ENCODE peak calls at places on chromosomes 7 and 10, in four cellular contexts. One of them, this sample, is unnamed.

GRCh38 chr10:86971146-86971991 is 3.1 kb downstream of the ADIRF start:
- DNase-seq in Panc1: peak; percentile 80
- DNase-seq in astrocyte: peak; percentile 69
- DNase-seq in lower lobe of right lung: peak; percentile 91
- DNase-seq in this sample: peak; percentile 91

GRCh38 chr10:125156196-125156595 is 4.2 kb downstream of the CTBP2 start:
- DNase-seq in lower lobe of right lung: no peak
- DNase-seq in astrocyte: no peak
- DNase-seq in Panc1: no peak
- DNase-seq in this sample: no peak

GRCh38 chr10:122298206-122298597 is 27.1 kb downstream of the BTBD16 start:
- DNase-seq in astrocyte: no peak
- DNase-seq in lower lobe of right lung: no peak
- DNase-seq in Panc1: no peak
- DNase-seq in this sample: no peak

GRCh38 chr7:143315782-143316181 is at the start of gene CLCN1:
- DNase-seq in astrocyte: no peak
- DNase-seq in Panc1: no peak
- DNase-seq in lower lobe of right lung: no peak
- DNase-seq in this sample: no peak

GRCh38 chr7:48875300-48875916 is 48.9 kb upstream of the CDC14C start:
- DNase-seq in lower lobe of right lung: peak; percentile 54
- DNase-seq in astrocyte: peak; percentile 6
- DNase-seq in Panc1: peak; percentile 18
- DNase-seq in this sample: no peak

GRCh38 chr7:18361756-18362155 is 133.8 kb upstream of the HDAC9 start:
- DNase-seq in astrocyte: peak; percentile 29
- DNase-seq in Panc1: no peak
- DNase-seq in lower lobe of right lung: no peak
- DNase-seq in this sample: no peak

GRCh38 chr10:69901623-69902505 is 100.2 kb downstream of the COL13A1 start:
- DNase-seq in astrocyte: peak; percentile 20
- DNase-seq in Panc1: no peak
- DNase-seq in lower lobe of right lung: peak; percentile 57
- DNase-seq in this sample: no peak

GRCh38 chr10:132467464-132468149 is 70.0 kb upstream of the INPP5A start:
- DNase-seq in Panc1: no peak
- DNase-seq in lower lobe of right lung: peak; percentile 60
- DNase-seq in astrocyte: no peak
- DNase-seq in this sample: no peak

GRCh38 chr10:84845628-84846261 is 517.4 kb downstream of the CCSER2 start:
- DNase-seq in lower lobe of right lung: no peak
- DNase-seq in Panc1: no peak
- DNase-seq in astrocyte: no peak
- DNase-seq in this sample: no peak

GRCh38 chr7:3957735-3958491 is 656.9 kb downstream of the SDK1 start:
- DNase-seq in Panc1: no peak
- DNase-seq in astrocyte: no peak
- DNase-seq in lower lobe of right lung: no peak
- DNase-seq in this sample: no peak

GRCh38 chr7:149071641-149072437 is 18.7 kb downstream of the ZNF786 start:
- DNase-seq in lower lobe of right lung: no peak
- DNase-seq in Panc1: no peak
- DNase-seq in astrocyte: no peak
- DNase-seq in this sample: no peak

GRCh38 chr10:24703700-24704099 is 20.0 kb downstream of the ARHGAP21 start:
- DNase-seq in Panc1: no peak
- DNase-seq in astrocyte: peak; percentile 76
- DNase-seq in lower lobe of right lung: no peak
- DNase-seq in this sample: no peak

GRCh38 chr7:129169705-129170319 is 18.6 kb upstream of the SMO start:
- DNase-seq in astrocyte: no peak
- DNase-seq in Panc1: no peak
- DNase-seq in lower lobe of right lung: no peak
- DNase-seq in this sample: no peak

GRCh38 chr7:128938524-128939074 is 872 bp downstream of the IRF5 start:
- DNase-seq in Panc1: no peak
- DNase-seq in lower lobe of right lung: peak; percentile 70
- DNase-seq in astrocyte: no peak
- DNase-seq in this sample: peak; percentile 46

DNA sequence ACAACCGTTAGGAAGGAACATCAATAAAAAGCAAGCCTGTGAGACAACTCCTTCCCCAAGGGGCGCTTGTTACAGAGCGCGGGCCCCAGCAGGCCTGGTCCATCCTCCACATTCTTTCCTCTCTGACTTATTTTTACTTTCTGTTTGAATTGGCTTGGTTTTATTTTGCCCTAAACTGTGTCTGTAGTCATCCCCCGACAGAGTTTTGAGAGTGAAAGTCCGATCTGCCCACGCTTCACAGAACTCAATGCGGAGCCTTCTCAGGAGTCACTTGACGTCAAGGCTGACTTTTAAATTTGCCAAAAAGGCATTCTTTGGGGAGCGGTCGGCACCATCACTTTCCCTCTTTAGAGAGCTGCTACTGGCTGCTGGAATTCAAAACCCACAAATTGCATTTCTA is 150.1 kb upstream of the KLF6 start:
- DNase-seq in lower lobe of right lung: no peak
- DNase-seq in astrocyte: peak; percentile 94
- DNase-seq in Panc1: no peak
- DNase-seq in this sample: peak; percentile 31
- TF ChIP-seq CTCF in lower lobe of right lung: no peak
- TF ChIP-seq CTCF in astrocyte: no peak
- TF ChIP-seq CTCF in Panc1: no peak
- TF ChIP-seq CTCF in this sample: no peak

DNA sequence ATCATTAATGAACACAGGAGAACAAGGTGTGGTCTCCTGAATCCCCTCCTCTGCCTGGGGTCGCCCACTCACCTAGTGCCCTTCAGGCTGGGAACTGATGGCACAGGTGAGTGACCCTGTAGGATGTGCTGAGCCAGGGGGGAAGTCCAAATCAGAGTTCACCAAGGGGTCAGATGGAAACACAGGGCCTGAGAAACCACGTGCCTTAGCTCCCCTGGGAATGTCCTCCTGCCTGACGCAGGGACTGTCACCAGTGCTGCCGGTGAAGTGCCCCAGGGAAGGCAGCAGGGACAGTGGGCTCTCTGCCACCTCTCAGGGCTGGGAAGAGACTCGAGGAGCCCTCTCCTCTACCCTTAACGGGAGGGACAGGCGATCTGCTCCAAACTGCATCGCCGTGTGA is 5.8 kb upstream of the PYROXD2 start:
- DNase-seq in lower lobe of right lung: no peak
- DNase-seq in astrocyte: no peak
- DNase-seq in Panc1: no peak
- DNase-seq in this sample: no peak
- TF ChIP-seq CTCF in lower lobe of right lung: no peak
- TF ChIP-seq CTCF in astrocyte: no peak
- TF ChIP-seq CTCF in Panc1: no peak
- TF ChIP-seq CTCF in this sample: no peak

GRCh38 chr7:39451901-39452300 is 114.3 kb upstream of the YAE1 start:
- DNase-seq in Panc1: no peak
- DNase-seq in astrocyte: no peak
- DNase-seq in lower lobe of right lung: no peak
- DNase-seq in this sample: no peak

GRCh38 chr7:39458346-39458745 is 107.9 kb upstream of the YAE1 start:
- DNase-seq in astrocyte: no peak
- DNase-seq in lower lobe of right lung: no peak
- DNase-seq in Panc1: no peak
- DNase-seq in this sample: no peak

GRCh38 chr7:39459606-39460090 is 106.6 kb upstream of the YAE1 start:
- DNase-seq in Panc1: no peak
- DNase-seq in lower lobe of right lung: no peak
- DNase-seq in astrocyte: no peak
- DNase-seq in this sample: no peak

GRCh38 chr7:39453743-39454355 is 112.4 kb upstream of the YAE1 start:
- DNase-seq in Panc1: peak; percentile 27
- DNase-seq in astrocyte: peak; percentile 10
- DNase-seq in lower lobe of right lung: no peak
- DNase-seq in this sample: no peak
- TF ChIP-seq CTCF in Panc1: peak; percentile 87
- TF ChIP-seq CTCF in astrocyte: peak; percentile 69
- TF ChIP-seq CTCF in lower lobe of right lung: peak; percentile 70
- TF ChIP-seq CTCF in this sample: peak; percentile 39

GRCh38 chr10:106189254-106189653 is 975.3 kb downstream of the SORCS1 start:
- DNase-seq in astrocyte: no peak
- DNase-seq in lower lobe of right lung: no peak
- DNase-seq in Panc1: peak; percentile 7
- DNase-seq in this sample: no peak
- TF ChIP-seq CTCF in astrocyte: peak; percentile 35
- TF ChIP-seq CTCF in lower lobe of right lung: peak; percentile 34
- TF ChIP-seq CTCF in Panc1: peak; percentile 63
- TF ChIP-seq CTCF in this sample: no peak

GRCh38 chr10:129870926-129871660 is 93.0 kb downstream of the EBF3 start:
- DNase-seq in lower lobe of right lung: no peak
- DNase-seq in Panc1: no peak
- DNase-seq in astrocyte: no peak
- DNase-seq in this sample: no peak
- TF ChIP-seq CTCF in lower lobe of right lung: no peak
- TF ChIP-seq CTCF in Panc1: no peak
- TF ChIP-seq CTCF in astrocyte: no peak
- TF ChIP-seq CTCF in this sample: no peak

DNA sequence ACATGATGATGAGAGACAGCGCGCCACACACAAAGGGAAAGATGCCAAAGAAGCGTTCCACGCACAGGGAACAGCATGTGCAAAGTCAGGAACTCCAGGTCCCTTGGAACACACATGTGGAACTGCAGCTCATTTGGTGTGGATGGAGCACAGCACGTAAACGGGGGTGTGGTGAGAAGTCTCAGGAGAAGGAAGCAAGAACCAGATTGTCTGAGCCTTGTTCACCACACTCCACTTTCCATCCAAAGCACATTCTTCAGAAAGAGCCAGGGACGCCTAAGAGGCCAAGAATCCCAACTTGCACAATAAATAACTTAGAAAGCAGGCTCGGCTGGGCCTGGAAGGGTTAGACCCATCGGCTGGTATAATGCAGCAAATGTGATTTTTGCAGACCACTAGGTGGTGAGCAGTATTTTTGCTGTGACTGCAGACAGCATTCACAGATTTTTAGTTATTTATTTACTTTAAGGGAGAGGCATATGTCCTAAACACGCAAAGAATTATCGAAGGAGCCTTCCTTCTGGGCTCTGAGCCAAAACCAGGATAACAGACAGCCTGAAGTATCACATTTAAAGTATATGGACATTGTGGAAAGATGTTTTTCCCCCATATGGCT is 27.9 kb upstream of the ASCC1 start:
- DNase-seq in Panc1: no peak
- DNase-seq in astrocyte: peak; percentile 70
- DNase-seq in lower lobe of right lung: peak; percentile 56
- DNase-seq in this sample: no peak
- TF ChIP-seq CTCF in Panc1: no peak
- TF ChIP-seq CTCF in astrocyte: peak; percentile 14
- TF ChIP-seq CTCF in lower lobe of right lung: peak; percentile 43
- TF ChIP-seq CTCF in this sample: no peak